ENCODE peak calls at places on chromosomes 2 and 18, in nine cellular contexts. L is stomach, E is HCT116, S is spleen, B is endothelial cell of umbilical vein, M is K562, C is transverse colon, R is sigmoid colon, G is GM23338. J is an unnamed sample.

GRCh38 chr2:85326406-85326945 is 1.3 kb downstream of the TGOLN2 start:
- DNase-seq in L (no peak), E (no peak), S (peak), B (peak), M (no peak), C (peak), R (no peak), G (no peak), J (no peak)

GRCh38 chr2:44324971-44325426 is 36.3 kb downstream of the PREPL start:
- DNase-seq in L (no peak), E (no peak), S (no peak), B (no peak), M (peak), C (no peak), R (no peak), G (no peak), J (no peak)

GRCh38 chr2:69386376-69386775 is 651 bp downstream of the GFPT1 start:
- DNase-seq in L (no peak), E (no peak), S (no peak), B (peak), M (no peak), C (no peak), R (no peak), G (no peak), J (no peak)

GRCh38 chr2:25928668-25929067 is 50.4 kb upstream of the ASXL2 start:
- DNase-seq in L (no peak), E (no peak), S (no peak), B (no peak), M (no peak), C (no peak), R (no peak), G (no peak), J (no peak)

GRCh38 chr2:186457908-186458307 is 28.2 kb upstream of the ZC3H15 start:
- DNase-seq in L (no peak), E (no peak), S (no peak), B (peak), M (no peak), C (no peak), R (no peak), G (no peak), J (no peak)

GRCh38 chr2:241901500-241902351 is 32.2 kb downstream of the RTP5 start:
- DNase-seq in L (peak), E (no peak), S (peak), B (no peak), M (no peak), C (no peak), R (no peak), G (peak), J (peak)

GRCh38 chr2:10584843-10585475 is 104.8 kb downstream of the NOL10 start:
- DNase-seq in L (no peak), E (no peak), S (no peak), B (no peak), M (no peak), C (no peak), R (no peak), G (no peak), J (no peak)

GRCh38 chr2:179354739-179355537 is 90.3 kb upstream of the SESTD1 start:
- DNase-seq in L (no peak), E (no peak), S (no peak), B (peak), M (no peak), C (no peak), R (no peak), G (no peak), J (no peak)

GRCh38 chr2:223760838-223761502 is 76.4 kb downstream of the AP1S3 start:
- DNase-seq in L (peak), E (peak), S (peak), B (peak), M (no peak), C (peak), R (no peak), G (peak), J (peak)

GRCh38 chr2:72712304-72712703 is 113.5 kb downstream of the EXOC6B start:
- DNase-seq in L (no peak), E (no peak), S (no peak), B (no peak), M (no peak), C (no peak), R (no peak), G (no peak), J (no peak)

GRCh38 chr18:56202567-56203136 is 435.7 kb downstream of the TXNL1 start:
- DNase-seq in L (no peak), E (no peak), S (no peak), B (peak), M (no peak), C (no peak), R (no peak), G (no peak), J (no peak)
- TF ChIP-seq POLR2AphosphoS5 in L (no peak), E (no peak), S (no peak), B (no peak), M (no peak), C (no peak), R (no peak), G (no peak), J (no peak)

GRCh38 chr18:59268127-59268721 is 5.0 kb downstream of the RAX start:
- DNase-seq in L (no peak), E (no peak), S (peak), B (no peak), M (no peak), C (no peak), R (no peak), G (peak), J (no peak)
- TF ChIP-seq POLR2AphosphoS5 in L (no peak), E (no peak), S (no peak), B (no peak), M (no peak), C (no peak), R (no peak), G (no peak), J (no peak)

DNA sequence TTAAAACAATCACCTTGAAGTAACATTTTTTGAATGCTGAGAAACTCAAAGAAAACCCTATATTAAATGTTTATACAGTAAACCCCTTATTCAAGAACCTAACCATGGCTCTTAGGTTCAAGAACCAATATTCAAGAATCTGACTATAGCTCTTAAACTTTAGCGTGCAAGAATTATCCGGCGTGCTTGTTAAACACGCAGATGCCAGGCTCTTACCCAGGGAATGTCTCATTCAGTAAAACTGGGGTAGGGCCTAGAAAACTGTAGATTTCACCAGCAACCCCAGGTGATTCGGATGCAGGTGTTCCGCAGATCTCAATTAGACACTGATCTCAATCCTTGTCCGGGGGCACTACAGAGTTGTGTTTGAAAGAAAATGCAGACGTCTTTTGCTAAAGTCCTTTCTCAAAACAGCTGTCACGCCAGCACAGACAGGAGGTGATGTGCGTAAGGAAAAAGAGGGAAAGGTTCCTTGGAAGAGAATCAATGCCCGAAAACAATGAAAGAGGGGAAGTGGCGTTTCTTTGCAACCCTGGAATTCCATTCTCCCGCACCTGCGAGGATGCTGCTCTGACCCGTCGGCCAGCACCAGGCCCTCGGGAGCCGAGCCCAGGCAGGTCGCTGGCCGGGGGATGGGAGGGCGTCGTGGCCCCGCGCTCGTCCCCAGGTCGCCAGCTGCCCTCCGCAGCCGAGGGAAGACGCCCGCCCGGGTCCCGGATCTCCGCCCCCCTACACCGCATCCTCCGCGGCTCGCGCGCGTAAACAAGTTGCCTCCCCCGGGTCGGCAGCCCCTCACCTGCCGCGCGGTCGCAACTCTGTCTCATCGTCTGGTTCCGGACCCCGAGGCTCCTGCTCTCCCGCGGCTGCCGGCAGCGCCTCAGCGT is 851 bp downstream of the EIF2AK3 start:
- DNase-seq in L (peak), E (no peak), S (peak), B (peak), M (peak), C (peak), R (peak), G (peak), J (no peak)
- TF ChIP-seq POLR2AphosphoS5 in L (no peak), E (no peak), S (no peak), B (no peak), M (no peak), C (no peak), R (no peak), G (no peak), J (no peak)

DNA sequence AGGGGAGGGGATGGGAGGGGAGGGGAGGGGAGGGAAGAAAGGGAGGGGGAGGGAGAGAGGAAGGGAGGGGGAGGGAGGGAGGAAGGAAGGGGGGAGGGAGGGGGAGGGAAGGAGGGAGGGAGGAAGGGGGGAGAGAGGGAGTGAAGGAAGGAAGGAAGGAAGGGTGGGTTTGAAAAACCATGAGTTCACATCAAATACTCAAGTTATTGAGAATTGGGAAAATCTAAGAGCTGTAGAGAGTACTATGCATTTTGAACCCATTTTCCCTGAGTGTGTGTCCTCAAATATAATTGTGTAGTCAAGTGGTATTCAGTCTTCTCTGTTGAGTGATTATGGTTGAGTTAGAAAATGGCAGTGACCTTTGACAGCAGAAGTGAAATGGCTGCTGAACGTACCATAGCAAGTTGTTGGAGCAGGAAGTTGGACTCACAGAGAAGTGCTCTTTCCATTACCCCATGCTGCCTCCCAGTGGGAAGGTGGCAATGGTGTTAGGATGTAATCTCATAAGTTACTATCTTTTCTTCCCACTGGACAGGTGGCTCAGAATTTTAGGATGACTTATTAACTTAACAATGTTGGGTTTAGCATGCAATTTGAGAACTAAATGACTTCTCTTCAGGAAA is 214.6 kb downstream of the SETBP1 start:
- DNase-seq in L (peak), E (no peak), S (no peak), B (peak), M (peak), C (peak), R (no peak), G (no peak), J (no peak)
- TF ChIP-seq POLR2AphosphoS5 in L (no peak), E (no peak), S (no peak), B (no peak), M (no peak), C (no peak), R (no peak), G (no peak), J (no peak)

GRCh38 chr2:173862612-173863217 is 102.5 kb downstream of the SP3 start:
- DNase-seq in L (no peak), E (no peak), S (no peak), B (no peak), M (no peak), C (no peak), R (no peak), G (no peak), J (no peak)
- TF ChIP-seq POLR2AphosphoS5 in L (no peak), E (no peak), S (no peak), B (no peak), M (no peak), C (no peak), R (no peak), G (no peak), J (no peak)

GRCh38 chr18:69528439-69528838 is 127.8 kb downstream of the DOK6 start:
- DNase-seq in L (no peak), E (no peak), S (no peak), B (no peak), M (no peak), C (no peak), R (no peak), G (no peak), J (no peak)

GRCh38 chr18:69529151-69529550 is 128.5 kb downstream of the DOK6 start:
- DNase-seq in L (no peak), E (no peak), S (no peak), B (no peak), M (no peak), C (no peak), R (no peak), G (no peak), J (no peak)

GRCh38 chr18:69518989-69519388 is 118.3 kb downstream of the DOK6 start:
- DNase-seq in L (no peak), E (no peak), S (no peak), B (no peak), M (no peak), C (no peak), R (no peak), G (no peak), J (no peak)

GRCh38 chr18:69523582-69523981 is 122.9 kb downstream of the DOK6 start:
- DNase-seq in L (no peak), E (no peak), S (no peak), B (no peak), M (no peak), C (no peak), R (no peak), G (no peak), J (no peak)
- TF ChIP-seq POLR2AphosphoS5 in L (no peak), E (no peak), S (no peak), B (no peak), M (no peak), C (no peak), R (no peak), G (no peak), J (no peak)

DNA sequence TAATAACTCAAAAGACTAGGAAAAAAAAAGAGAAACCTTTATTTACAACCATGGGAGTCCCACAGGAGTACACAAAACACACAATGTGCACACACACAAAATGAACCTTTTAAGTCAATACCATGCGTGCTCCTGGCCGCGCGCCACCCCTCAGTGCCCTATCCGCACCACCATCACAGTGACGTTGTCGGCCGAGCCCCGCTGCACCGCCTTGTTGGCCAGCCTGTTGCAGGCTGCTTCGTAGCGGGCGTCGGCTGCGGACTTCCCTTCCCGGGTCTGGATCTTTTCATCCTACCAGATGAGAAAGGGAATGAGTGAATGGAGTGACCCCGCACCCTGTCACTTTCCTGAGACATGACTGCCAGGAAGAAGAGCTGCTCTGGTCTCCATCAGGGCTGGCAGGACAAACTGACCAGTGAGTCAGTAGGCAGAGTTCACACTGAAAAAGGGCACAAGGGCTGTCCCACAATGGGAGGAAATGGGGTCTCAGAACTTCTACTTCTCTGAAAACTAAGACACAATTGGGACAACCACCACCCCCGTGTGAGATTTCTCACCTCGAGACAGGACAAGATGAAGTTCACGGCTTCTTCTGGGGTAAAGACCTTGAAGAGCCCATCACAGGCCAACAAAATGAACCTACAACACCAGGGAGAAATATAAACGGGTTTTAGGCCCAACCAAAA is 11.8 kb downstream of the ERFE start:
- DNase-seq in L (no peak), E (no peak), S (no peak), B (peak), M (no peak), C (no peak), R (no peak), G (no peak), J (no peak)
- TF ChIP-seq POLR2AphosphoS5 in L (no peak), E (no peak), S (peak), B (no peak), M (no peak), C (no peak), R (no peak), G (no peak), J (no peak)

J was measured in breast epithelium.